ENCODE peak calls at places on chromosomes 3 and 15, in eight cellular contexts. One of them, this sample, is unnamed.

GRCh38 chr3:142850395-142851023 is 38.4 kb downstream of the PCOLCE2 start:
- DNase-seq in adrenal gland: no peak
- DNase-seq in psoas muscle: peak
- DNase-seq in heart right ventricle: no peak
- DNase-seq in hepatocyte: peak
- DNase-seq in AG04449: peak
- DNase-seq in brain microvascular endothelial cell: peak
- DNase-seq in AG04450: peak
- DNase-seq in this sample: no peak

GRCh38 chr3:141239551-141240281 is 8.1 kb downstream of the PXYLP1 start:
- DNase-seq in adrenal gland: no peak
- DNase-seq in psoas muscle: no peak
- DNase-seq in heart right ventricle: no peak
- DNase-seq in hepatocyte: no peak
- DNase-seq in AG04449: no peak
- DNase-seq in brain microvascular endothelial cell: no peak
- DNase-seq in AG04450: no peak
- DNase-seq in this sample: no peak

GRCh38 chr3:142724682-142725351 is 983 bp downstream of the TRPC1 start:
- DNase-seq in adrenal gland: peak
- DNase-seq in psoas muscle: peak
- DNase-seq in heart right ventricle: peak
- DNase-seq in hepatocyte: peak
- DNase-seq in AG04449: no peak
- DNase-seq in brain microvascular endothelial cell: peak
- DNase-seq in AG04450: no peak
- DNase-seq in this sample: no peak

GRCh38 chr15:69357773-69358765 is 56.1 kb upstream of the KIF23 start:
- DNase-seq in adrenal gland: peak
- DNase-seq in psoas muscle: peak
- DNase-seq in heart right ventricle: no peak
- DNase-seq in hepatocyte: peak
- DNase-seq in AG04449: no peak
- DNase-seq in brain microvascular endothelial cell: peak
- DNase-seq in AG04450: no peak
- DNase-seq in this sample: no peak

GRCh38 chr3:71101581-71101980 is 481.9 kb downstream of the FOXP1 start:
- DNase-seq in adrenal gland: no peak
- DNase-seq in psoas muscle: no peak
- DNase-seq in heart right ventricle: no peak
- DNase-seq in hepatocyte: no peak
- DNase-seq in AG04449: no peak
- DNase-seq in brain microvascular endothelial cell: no peak
- DNase-seq in AG04450: no peak
- DNase-seq in this sample: no peak

GRCh38 chr3:26236511-26236910 is 386.1 kb upstream of the LRRC3B start:
- DNase-seq in adrenal gland: no peak
- DNase-seq in psoas muscle: no peak
- DNase-seq in heart right ventricle: peak
- DNase-seq in hepatocyte: no peak
- DNase-seq in AG04449: no peak
- DNase-seq in brain microvascular endothelial cell: no peak
- DNase-seq in AG04450: no peak
- DNase-seq in this sample: no peak

GRCh38 chr3:73192036-73192738 is 130.7 kb downstream of the EBLN2 start:
- DNase-seq in adrenal gland: no peak
- DNase-seq in psoas muscle: no peak
- DNase-seq in heart right ventricle: no peak
- DNase-seq in hepatocyte: peak
- DNase-seq in AG04449: no peak
- DNase-seq in brain microvascular endothelial cell: no peak
- DNase-seq in AG04450: no peak
- DNase-seq in this sample: no peak

GRCh38 chr3:197495999-197496745 is 59.6 kb downstream of the BDH1 start:
- DNase-seq in adrenal gland: no peak
- DNase-seq in psoas muscle: no peak
- DNase-seq in heart right ventricle: no peak
- DNase-seq in hepatocyte: no peak
- DNase-seq in AG04449: no peak
- DNase-seq in brain microvascular endothelial cell: no peak
- DNase-seq in AG04450: no peak
- DNase-seq in this sample: no peak

GRCh38 chr3:115146032-115146417 is 1.1 kb downstream of the ZBTB20 start:
- DNase-seq in adrenal gland: peak
- DNase-seq in psoas muscle: peak
- DNase-seq in heart right ventricle: peak
- DNase-seq in hepatocyte: peak
- DNase-seq in AG04449: peak
- DNase-seq in brain microvascular endothelial cell: peak
- DNase-seq in AG04450: peak
- DNase-seq in this sample: peak

GRCh38 chr3:142542054-142542453 is 36.5 kb downstream of the ATR start:
- DNase-seq in adrenal gland: no peak
- DNase-seq in psoas muscle: no peak
- DNase-seq in heart right ventricle: no peak
- DNase-seq in hepatocyte: no peak
- DNase-seq in AG04449: no peak
- DNase-seq in brain microvascular endothelial cell: no peak
- DNase-seq in AG04450: no peak
- DNase-seq in this sample: no peak

GRCh38 chr3:179416681-179417080 is 34.6 kb downstream of the GNB4 start:
- DNase-seq in adrenal gland: no peak
- DNase-seq in psoas muscle: no peak
- DNase-seq in heart right ventricle: no peak
- DNase-seq in hepatocyte: no peak
- DNase-seq in AG04449: peak
- DNase-seq in brain microvascular endothelial cell: no peak
- DNase-seq in AG04450: no peak
- DNase-seq in this sample: no peak

GRCh38 chr3:126982522-126983175 is at the start of gene PLXNA1:
- DNase-seq in adrenal gland: peak
- DNase-seq in psoas muscle: peak
- DNase-seq in heart right ventricle: peak
- DNase-seq in hepatocyte: peak
- DNase-seq in AG04449: no peak
- DNase-seq in brain microvascular endothelial cell: peak
- DNase-seq in AG04450: peak
- DNase-seq in this sample: peak

GRCh38 chr3:153291052-153291689 is 129.1 kb downstream of the RAP2B start:
- DNase-seq in adrenal gland: no peak
- DNase-seq in psoas muscle: no peak
- DNase-seq in heart right ventricle: no peak
- DNase-seq in hepatocyte: peak
- DNase-seq in AG04449: no peak
- DNase-seq in brain microvascular endothelial cell: peak
- DNase-seq in AG04450: no peak
- DNase-seq in this sample: no peak

GRCh38 chr3:62376906-62377865 is 3.8 kb upstream of the FEZF2 start:
- DNase-seq in adrenal gland: no peak
- DNase-seq in psoas muscle: no peak
- DNase-seq in heart right ventricle: no peak
- DNase-seq in hepatocyte: no peak
- DNase-seq in AG04449: no peak
- DNase-seq in brain microvascular endothelial cell: no peak
- DNase-seq in AG04450: no peak
- DNase-seq in this sample: no peak

GRCh38 chr15:85007741-85008140 is 26.1 kb downstream of the PDE8A start:
- DNase-seq in adrenal gland: no peak
- DNase-seq in psoas muscle: no peak
- DNase-seq in heart right ventricle: no peak
- DNase-seq in hepatocyte: no peak
- DNase-seq in AG04449: no peak
- DNase-seq in brain microvascular endothelial cell: no peak
- DNase-seq in AG04450: no peak
- DNase-seq in this sample: no peak

GRCh38 chr3:130737622-130738021 is 9.0 kb downstream of the PIK3R4 start:
- DNase-seq in adrenal gland: no peak
- DNase-seq in psoas muscle: no peak
- DNase-seq in heart right ventricle: no peak
- DNase-seq in hepatocyte: no peak
- DNase-seq in AG04449: no peak
- DNase-seq in brain microvascular endothelial cell: no peak
- DNase-seq in AG04450: no peak
- DNase-seq in this sample: no peak

GRCh38 chr3:60660026-60660425 is 591.2 kb downstream of the FHIT start:
- DNase-seq in adrenal gland: no peak
- DNase-seq in psoas muscle: no peak
- DNase-seq in heart right ventricle: no peak
- DNase-seq in hepatocyte: no peak
- DNase-seq in AG04449: no peak
- DNase-seq in brain microvascular endothelial cell: no peak
- DNase-seq in AG04450: no peak
- DNase-seq in this sample: no peak

GRCh38 chr15:41978534-41978933 is 6.2 kb upstream of the EHD4 start:
- DNase-seq in adrenal gland: no peak
- DNase-seq in psoas muscle: no peak
- DNase-seq in heart right ventricle: no peak
- DNase-seq in hepatocyte: no peak
- DNase-seq in AG04449: no peak
- DNase-seq in brain microvascular endothelial cell: no peak
- DNase-seq in AG04450: no peak
- DNase-seq in this sample: no peak

GRCh38 chr3:143536817-143537535 is 311.3 kb downstream of the SLC9A9 start:
- DNase-seq in adrenal gland: peak
- DNase-seq in psoas muscle: peak
- DNase-seq in heart right ventricle: peak
- DNase-seq in hepatocyte: no peak
- DNase-seq in AG04449: no peak
- DNase-seq in brain microvascular endothelial cell: peak
- DNase-seq in AG04450: no peak
- DNase-seq in this sample: no peak

GRCh38 chr3:30640856-30641255 is 34.5 kb downstream of the TGFBR2 start:
- DNase-seq in adrenal gland: no peak
- DNase-seq in psoas muscle: no peak
- DNase-seq in heart right ventricle: no peak
- DNase-seq in hepatocyte: no peak
- DNase-seq in AG04449: no peak
- DNase-seq in brain microvascular endothelial cell: no peak
- DNase-seq in AG04450: no peak
- DNase-seq in this sample: no peak

GRCh38 chr3:30637310-30638227 is 31.2 kb downstream of the TGFBR2 start:
- DNase-seq in adrenal gland: no peak
- DNase-seq in psoas muscle: no peak
- DNase-seq in heart right ventricle: no peak
- DNase-seq in hepatocyte: no peak
- DNase-seq in AG04449: no peak
- DNase-seq in brain microvascular endothelial cell: no peak
- DNase-seq in AG04450: no peak
- DNase-seq in this sample: no peak

GRCh38 chr3:30641612-30642251 is 35.3 kb downstream of the TGFBR2 start:
- DNase-seq in adrenal gland: no peak
- DNase-seq in psoas muscle: no peak
- DNase-seq in heart right ventricle: no peak
- DNase-seq in hepatocyte: no peak
- DNase-seq in AG04449: no peak
- DNase-seq in brain microvascular endothelial cell: no peak
- DNase-seq in AG04450: no peak
- DNase-seq in this sample: no peak

GRCh38 chr3:30639937-30640336 is 33.5 kb downstream of the TGFBR2 start:
- DNase-seq in adrenal gland: no peak
- DNase-seq in psoas muscle: no peak
- DNase-seq in heart right ventricle: no peak
- DNase-seq in hepatocyte: no peak
- DNase-seq in AG04449: no peak
- DNase-seq in brain microvascular endothelial cell: no peak
- DNase-seq in AG04450: no peak
- DNase-seq in this sample: no peak

DNA sequence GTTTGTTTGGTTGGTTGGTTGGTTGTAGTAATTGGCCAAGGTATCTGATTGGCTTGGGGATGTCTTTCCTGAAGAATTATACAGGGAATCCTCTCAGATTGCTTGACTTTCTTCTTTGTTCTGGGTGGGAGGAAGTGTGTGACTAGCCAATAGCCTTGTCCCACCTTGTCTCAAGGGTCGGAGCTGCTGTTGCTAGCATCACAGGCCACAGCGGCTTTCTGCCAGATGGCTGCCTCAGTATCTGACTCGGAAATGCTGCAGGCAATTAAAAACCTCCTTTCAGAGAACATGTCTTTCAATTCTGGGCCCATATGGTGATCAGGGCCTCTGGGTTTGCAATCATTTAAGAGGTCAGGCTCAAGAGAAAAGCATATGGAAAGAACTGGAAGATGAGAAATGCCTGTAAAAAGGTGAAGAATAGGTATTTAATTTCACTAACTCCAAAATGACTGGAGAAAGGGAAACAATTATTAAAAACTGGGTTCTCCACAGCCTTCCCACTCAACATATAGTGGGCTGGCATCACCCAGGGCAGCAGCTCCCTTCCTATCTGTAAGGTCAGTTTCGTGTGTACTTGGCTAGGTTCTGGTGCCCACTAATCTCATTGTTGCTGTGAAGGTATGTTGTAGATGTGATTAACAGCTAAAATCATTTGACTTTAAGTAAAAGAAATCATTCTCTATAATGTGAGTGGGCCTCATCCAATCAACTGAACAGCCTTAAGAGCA is 32.4 kb downstream of the TGFBR2 start:
- DNase-seq in adrenal gland: no peak
- DNase-seq in psoas muscle: no peak
- DNase-seq in heart right ventricle: peak
- DNase-seq in hepatocyte: no peak
- DNase-seq in AG04449: no peak
- DNase-seq in brain microvascular endothelial cell: no peak
- DNase-seq in AG04450: no peak
- DNase-seq in this sample: no peak
- H3K4me3 ChIP-seq in adrenal gland: no peak
- H3K4me3 ChIP-seq in psoas muscle: no peak
- H3K4me3 ChIP-seq in heart right ventricle: no peak
- H3K4me3 ChIP-seq in hepatocyte: no peak
- H3K4me3 ChIP-seq in AG04449: no peak
- H3K4me3 ChIP-seq in brain microvascular endothelial cell: no peak
- H3K4me3 ChIP-seq in AG04450: no peak
- H3K4me3 ChIP-seq in this sample: no peak

GRCh38 chr3:1082024-1082633 is 10.7 kb upstream of the CNTN6 start:
- DNase-seq in adrenal gland: peak
- DNase-seq in psoas muscle: no peak
- DNase-seq in heart right ventricle: peak
- DNase-seq in hepatocyte: peak
- DNase-seq in AG04449: no peak
- DNase-seq in brain microvascular endothelial cell: peak
- DNase-seq in AG04450: no peak
- DNase-seq in this sample: no peak
- TF ChIP-seq CTCF in adrenal gland: peak
- TF ChIP-seq CTCF in psoas muscle: peak
- TF ChIP-seq CTCF in heart right ventricle: peak
- TF ChIP-seq CTCF in hepatocyte: peak
- TF ChIP-seq CTCF in AG04449: peak
- TF ChIP-seq CTCF in brain microvascular endothelial cell: peak
- TF ChIP-seq CTCF in AG04450: peak
- TF ChIP-seq CTCF in this sample: peak

GRCh38 chr3:195087321-195087720 is 183.6 kb downstream of the XXYLT1 start:
- DNase-seq in adrenal gland: no peak
- DNase-seq in psoas muscle: no peak
- DNase-seq in heart right ventricle: no peak
- DNase-seq in hepatocyte: no peak
- DNase-seq in AG04449: no peak
- DNase-seq in brain microvascular endothelial cell: no peak
- DNase-seq in AG04450: no peak
- DNase-seq in this sample: no peak
- H3K4me3 ChIP-seq in adrenal gland: no peak
- H3K4me3 ChIP-seq in psoas muscle: peak
- H3K4me3 ChIP-seq in heart right ventricle: no peak
- H3K4me3 ChIP-seq in hepatocyte: no peak
- H3K4me3 ChIP-seq in AG04449: no peak
- H3K4me3 ChIP-seq in brain microvascular endothelial cell: peak
- H3K4me3 ChIP-seq in AG04450: no peak
- H3K4me3 ChIP-seq in this sample: no peak

GRCh38 chr3:169774186-169774585 is 990 bp downstream of the MYNN start:
- DNase-seq in adrenal gland: no peak
- DNase-seq in psoas muscle: no peak
- DNase-seq in heart right ventricle: no peak
- DNase-seq in hepatocyte: no peak
- DNase-seq in AG04449: no peak
- DNase-seq in brain microvascular endothelial cell: no peak
- DNase-seq in AG04450: no peak
- DNase-seq in this sample: no peak
- TF ChIP-seq CTCF in adrenal gland: no peak
- TF ChIP-seq CTCF in psoas muscle: no peak
- TF ChIP-seq CTCF in heart right ventricle: no peak
- TF ChIP-seq CTCF in hepatocyte: no peak
- TF ChIP-seq CTCF in AG04449: no peak
- TF ChIP-seq CTCF in brain microvascular endothelial cell: no peak
- TF ChIP-seq CTCF in AG04450: no peak
- TF ChIP-seq CTCF in this sample: no peak